ENCODE peak calls at places on chromosomes 2 and 18, in nine cellular contexts. One of them, this sample, is unnamed.

GRCh38 chr2:217880490-217880889 is 122.3 kb downstream of the TNS1 start:
- DNase-seq in ovary: no peak
- DNase-seq in A549: no peak
- DNase-seq in stomach: no peak
- DNase-seq in transverse colon: no peak
- DNase-seq in sigmoid colon: no peak
- DNase-seq in K562: no peak
- DNase-seq in HepG2: no peak
- DNase-seq in tibial nerve: no peak
- DNase-seq in this sample: no peak

GRCh38 chr18:28855524-28855923 is 678.6 kb upstream of the CDH2 start:
- DNase-seq in ovary: no peak
- DNase-seq in A549: peak; percentile 5
- DNase-seq in stomach: no peak
- DNase-seq in transverse colon: no peak
- DNase-seq in sigmoid colon: no peak
- DNase-seq in K562: no peak
- DNase-seq in HepG2: no peak
- DNase-seq in tibial nerve: no peak
- DNase-seq in this sample: no peak

GRCh38 chr2:60312618-60313017 is 240.8 kb downstream of the BCL11A start:
- DNase-seq in ovary: no peak
- DNase-seq in A549: no peak
- DNase-seq in stomach: no peak
- DNase-seq in transverse colon: no peak
- DNase-seq in sigmoid colon: no peak
- DNase-seq in K562: no peak
- DNase-seq in HepG2: no peak
- DNase-seq in tibial nerve: no peak
- DNase-seq in this sample: no peak

GRCh38 chr2:61288070-61288841 is 126.3 kb downstream of the C2orf74 start:
- DNase-seq in ovary: no peak
- DNase-seq in A549: no peak
- DNase-seq in stomach: no peak
- DNase-seq in transverse colon: no peak
- DNase-seq in sigmoid colon: no peak
- DNase-seq in K562: peak; percentile 21
- DNase-seq in HepG2: no peak
- DNase-seq in tibial nerve: no peak
- DNase-seq in this sample: no peak

GRCh38 chr2:228334173-228334572 is 152.7 kb upstream of the SPHKAP start:
- DNase-seq in ovary: no peak
- DNase-seq in A549: no peak
- DNase-seq in stomach: no peak
- DNase-seq in transverse colon: no peak
- DNase-seq in sigmoid colon: no peak
- DNase-seq in K562: no peak
- DNase-seq in HepG2: no peak
- DNase-seq in tibial nerve: no peak
- DNase-seq in this sample: no peak

GRCh38 chr2:97731274-97732050 is 18.1 kb downstream of the ZAP70 start:
- DNase-seq in ovary: no peak
- DNase-seq in A549: no peak
- DNase-seq in stomach: no peak
- DNase-seq in transverse colon: no peak
- DNase-seq in sigmoid colon: no peak
- DNase-seq in K562: no peak
- DNase-seq in HepG2: no peak
- DNase-seq in tibial nerve: no peak
- DNase-seq in this sample: no peak

GRCh38 chr2:124437811-124438210 is 412.7 kb downstream of the CNTNAP5 start:
- DNase-seq in ovary: no peak
- DNase-seq in A549: no peak
- DNase-seq in stomach: no peak
- DNase-seq in transverse colon: no peak
- DNase-seq in sigmoid colon: no peak
- DNase-seq in K562: no peak
- DNase-seq in HepG2: no peak
- DNase-seq in tibial nerve: no peak
- DNase-seq in this sample: no peak

GRCh38 chr2:6924918-6925194 is 7.6 kb downstream of the RNF144A start:
- DNase-seq in ovary: no peak
- DNase-seq in A549: no peak
- DNase-seq in stomach: no peak
- DNase-seq in transverse colon: no peak
- DNase-seq in sigmoid colon: no peak
- DNase-seq in K562: no peak
- DNase-seq in HepG2: no peak
- DNase-seq in tibial nerve: no peak
- DNase-seq in this sample: no peak

GRCh38 chr2:10043256-10043905 is at the start of gene KLF11:
- DNase-seq in ovary: peak; percentile 97
- DNase-seq in A549: peak; percentile 89
- DNase-seq in stomach: peak; percentile 95
- DNase-seq in transverse colon: peak; percentile 94
- DNase-seq in sigmoid colon: peak; percentile 98
- DNase-seq in K562: peak; percentile 92
- DNase-seq in HepG2: peak; percentile 73
- DNase-seq in tibial nerve: peak; percentile 90
- DNase-seq in this sample: peak; percentile 97

GRCh38 chr2:10041711-10042110 is 1.6 kb upstream of the KLF11 start:
- DNase-seq in ovary: no peak
- DNase-seq in A549: no peak
- DNase-seq in stomach: no peak
- DNase-seq in transverse colon: no peak
- DNase-seq in sigmoid colon: peak; percentile 75
- DNase-seq in K562: no peak
- DNase-seq in HepG2: no peak
- DNase-seq in tibial nerve: no peak
- DNase-seq in this sample: no peak

GRCh38 chr2:10042301-10043161 is 819 bp upstream of the KLF11 start:
- DNase-seq in ovary: peak; percentile 89
- DNase-seq in A549: no peak
- DNase-seq in stomach: peak; percentile 74
- DNase-seq in transverse colon: peak; percentile 75
- DNase-seq in sigmoid colon: peak; percentile 96
- DNase-seq in K562: peak; percentile 35
- DNase-seq in HepG2: peak; percentile 80
- DNase-seq in tibial nerve: peak; percentile 64
- DNase-seq in this sample: peak; percentile 97

GRCh38 chr2:10045561-10046355 is 2.4 kb downstream of the KLF11 start:
- DNase-seq in ovary: peak; percentile 60
- DNase-seq in A549: no peak
- DNase-seq in stomach: peak; percentile 70
- DNase-seq in transverse colon: no peak
- DNase-seq in sigmoid colon: no peak
- DNase-seq in K562: no peak
- DNase-seq in HepG2: no peak
- DNase-seq in tibial nerve: no peak
- DNase-seq in this sample: no peak

DNA sequence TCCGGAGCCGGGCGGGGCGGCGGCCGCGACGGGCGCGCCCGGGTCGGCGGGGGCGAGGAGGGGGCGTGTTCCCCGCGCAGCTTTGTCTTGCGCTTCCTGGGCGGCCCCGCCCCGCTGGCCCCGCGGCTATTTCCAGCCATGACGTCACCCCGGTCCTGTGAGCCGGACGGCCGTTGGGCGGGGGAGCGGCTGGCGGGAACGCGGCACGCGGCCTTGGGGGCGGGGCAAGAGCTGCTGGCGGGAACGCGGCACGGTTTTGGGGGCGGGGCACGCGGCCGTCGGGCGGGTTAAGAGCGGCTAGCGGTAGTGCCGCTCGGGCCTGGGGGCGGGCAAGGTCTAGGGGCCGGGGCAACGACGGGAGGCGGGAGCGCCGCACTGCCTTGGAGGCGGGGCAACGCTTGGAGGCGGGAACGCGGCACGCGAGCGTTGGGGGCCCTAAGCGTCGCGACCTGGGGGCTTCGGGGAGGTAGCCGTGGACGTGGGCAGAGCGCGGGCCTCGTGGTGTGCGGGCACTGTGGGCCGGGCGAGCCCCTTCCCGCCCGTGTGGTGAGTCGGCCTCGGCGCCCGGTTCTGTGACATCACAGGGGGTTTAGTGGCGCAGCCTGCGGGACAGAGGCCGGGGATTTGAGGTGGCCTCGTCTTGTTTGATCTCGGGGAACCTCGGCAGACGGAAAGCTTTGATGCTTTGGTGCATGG is 704 bp downstream of the KLF11 start:
- DNase-seq in ovary: peak; percentile 100
- DNase-seq in A549: peak; percentile 93
- DNase-seq in stomach: peak; percentile 99
- DNase-seq in transverse colon: peak; percentile 99
- DNase-seq in sigmoid colon: peak; percentile 99
- DNase-seq in K562: peak; percentile 92
- DNase-seq in HepG2: peak; percentile 64
- DNase-seq in tibial nerve: peak; percentile 98
- DNase-seq in this sample: peak; percentile 99
- TF ChIP-seq EP300 in ovary: peak; percentile 90
- TF ChIP-seq EP300 in A549: no peak
- TF ChIP-seq EP300 in stomach: no peak
- TF ChIP-seq EP300 in transverse colon: peak; percentile 92
- TF ChIP-seq EP300 in sigmoid colon: no peak
- TF ChIP-seq EP300 in K562: peak; percentile 67
- TF ChIP-seq EP300 in HepG2: no peak
- TF ChIP-seq EP300 in tibial nerve: peak; percentile 69
- TF ChIP-seq EP300 in this sample: peak; percentile 83

DNA sequence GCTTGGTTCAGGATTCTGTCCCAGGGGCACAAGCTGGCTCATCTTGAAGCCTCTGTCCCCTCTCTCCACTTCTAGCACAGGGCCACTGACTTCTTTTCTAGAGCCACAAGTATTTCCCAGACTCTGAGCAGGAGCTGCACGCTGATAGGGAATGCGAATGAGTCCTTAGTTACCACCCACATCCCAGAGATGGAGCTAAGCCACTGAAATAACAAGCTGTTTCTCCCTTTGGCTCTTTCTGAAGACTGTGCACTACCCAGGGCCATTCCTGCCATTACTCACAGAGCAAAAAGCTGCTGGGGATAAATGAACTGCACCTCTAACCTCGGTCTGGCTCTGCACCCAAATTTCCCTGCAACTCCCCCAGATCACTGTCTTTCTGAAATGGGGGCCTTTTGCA is 70.6 kb downstream of the TSN start:
- DNase-seq in ovary: no peak
- DNase-seq in A549: no peak
- DNase-seq in stomach: no peak
- DNase-seq in transverse colon: no peak
- DNase-seq in sigmoid colon: no peak
- DNase-seq in K562: no peak
- DNase-seq in HepG2: no peak
- DNase-seq in tibial nerve: no peak
- DNase-seq in this sample: no peak
- TF ChIP-seq CTCF in ovary: no peak
- TF ChIP-seq CTCF in A549: no peak
- TF ChIP-seq CTCF in stomach: no peak
- TF ChIP-seq CTCF in transverse colon: no peak
- TF ChIP-seq CTCF in sigmoid colon: no peak
- TF ChIP-seq CTCF in K562: no peak
- TF ChIP-seq CTCF in HepG2: no peak
- TF ChIP-seq CTCF in tibial nerve: no peak
- TF ChIP-seq CTCF in this sample: no peak

GRCh38 chr2:241219030-241219382 is 30.5 kb downstream of the ANO7 start:
- DNase-seq in ovary: no peak
- DNase-seq in A549: no peak
- DNase-seq in stomach: no peak
- DNase-seq in transverse colon: no peak
- DNase-seq in sigmoid colon: no peak
- DNase-seq in K562: no peak
- DNase-seq in HepG2: no peak
- DNase-seq in tibial nerve: no peak
- DNase-seq in this sample: no peak

GRCh38 chr2:241215421-241215820 is 26.9 kb downstream of the ANO7 start:
- DNase-seq in ovary: no peak
- DNase-seq in A549: no peak
- DNase-seq in stomach: no peak
- DNase-seq in transverse colon: no peak
- DNase-seq in sigmoid colon: no peak
- DNase-seq in K562: no peak
- DNase-seq in HepG2: no peak
- DNase-seq in tibial nerve: no peak
- DNase-seq in this sample: no peak

GRCh38 chr2:241216211-241216761 is 27.8 kb downstream of the ANO7 start:
- DNase-seq in ovary: no peak
- DNase-seq in A549: no peak
- DNase-seq in stomach: no peak
- DNase-seq in transverse colon: no peak
- DNase-seq in sigmoid colon: no peak
- DNase-seq in K562: no peak
- DNase-seq in HepG2: no peak
- DNase-seq in tibial nerve: no peak
- DNase-seq in this sample: no peak

GRCh38 chr2:241218131-241219029 is 29.9 kb downstream of the ANO7 start:
- DNase-seq in ovary: peak; percentile 68
- DNase-seq in A549: peak; percentile 57
- DNase-seq in stomach: peak; percentile 55
- DNase-seq in transverse colon: peak; percentile 51
- DNase-seq in sigmoid colon: no peak
- DNase-seq in K562: peak; percentile 76
- DNase-seq in HepG2: peak; percentile 68
- DNase-seq in tibial nerve: no peak
- DNase-seq in this sample: no peak

DNA sequence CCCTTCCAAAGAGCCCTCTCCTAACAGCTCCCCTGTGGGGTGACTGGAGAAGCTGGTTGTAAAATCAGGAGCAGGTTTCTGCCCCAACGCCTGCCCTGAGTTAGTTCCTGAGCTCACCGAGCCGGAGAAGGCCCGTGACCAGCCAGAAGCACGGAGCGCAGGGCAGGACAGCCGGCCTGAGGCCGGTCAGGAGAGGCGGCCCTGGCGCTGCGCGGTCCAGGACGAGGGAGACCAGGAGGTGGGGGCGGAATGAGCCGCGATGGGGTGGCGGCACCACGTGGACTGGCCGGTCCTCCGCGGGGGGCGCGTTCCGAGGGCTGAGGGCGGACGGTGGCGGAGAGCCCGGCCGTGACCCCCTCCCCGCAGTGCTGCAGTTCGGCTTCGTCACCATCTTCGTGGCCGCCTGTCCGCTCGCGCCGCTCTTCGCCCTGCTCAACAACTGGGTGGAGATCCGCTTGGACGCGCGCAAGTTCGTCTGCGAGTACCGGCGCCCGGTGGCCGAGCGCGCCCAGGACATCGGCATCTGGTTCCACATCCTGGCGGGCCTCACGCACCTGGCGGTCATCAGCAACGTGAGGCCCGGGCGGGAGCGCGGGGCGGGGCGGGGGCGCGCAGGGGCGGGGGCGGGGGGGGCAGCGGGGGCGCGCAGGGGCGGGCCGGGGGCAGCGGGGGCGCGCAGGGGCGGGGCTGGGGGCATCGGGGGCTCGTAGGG is 29.0 kb downstream of the ANO7 start:
- DNase-seq in ovary: peak; percentile 74
- DNase-seq in A549: peak; percentile 82
- DNase-seq in stomach: peak; percentile 72
- DNase-seq in transverse colon: peak; percentile 68
- DNase-seq in sigmoid colon: peak; percentile 87
- DNase-seq in K562: peak; percentile 88
- DNase-seq in HepG2: peak; percentile 80
- DNase-seq in tibial nerve: peak; percentile 29
- DNase-seq in this sample: no peak
- H3K4me3 ChIP-seq in ovary: peak overlapping the region; percentile 45
- H3K4me3 ChIP-seq in A549: peak overlapping the region; percentile 40
- H3K4me3 ChIP-seq in stomach: peak overlapping the region; percentile 47
- H3K4me3 ChIP-seq in transverse colon: peak overlapping the region; percentile 6
- H3K4me3 ChIP-seq in sigmoid colon: peak overlapping the region; percentile 54
- H3K4me3 ChIP-seq in K562: peak overlapping the region; percentile 40
- H3K4me3 ChIP-seq in HepG2: peak overlapping the region; percentile 50
- H3K4me3 ChIP-seq in tibial nerve: peak overlapping the region; percentile 51
- H3K4me3 ChIP-seq in this sample: peak overlapping the region; percentile 70

GRCh38 chr2:207474871-207475485 is 54.8 kb upstream of the CREB1 start:
- DNase-seq in ovary: peak; percentile 42
- DNase-seq in A549: peak; percentile 60
- DNase-seq in stomach: no peak
- DNase-seq in transverse colon: no peak
- DNase-seq in sigmoid colon: no peak
- DNase-seq in K562: peak; percentile 25
- DNase-seq in HepG2: peak; percentile 47
- DNase-seq in tibial nerve: peak; percentile 84
- DNase-seq in this sample: no peak
- TF ChIP-seq EP300 in ovary: no peak
- TF ChIP-seq EP300 in A549: no peak
- TF ChIP-seq EP300 in stomach: no peak
- TF ChIP-seq EP300 in transverse colon: no peak
- TF ChIP-seq EP300 in sigmoid colon: no peak
- TF ChIP-seq EP300 in K562: no peak
- TF ChIP-seq EP300 in HepG2: no peak
- TF ChIP-seq EP300 in tibial nerve: no peak
- TF ChIP-seq EP300 in this sample: no peak